ENCODE peak calls at places on chromosome 22, in eight cellular contexts. A, X, Y, R, N, W, J and O are unnamed samples.

GRCh38 chr22:19177164-19178064 is 1.1 kb downstream of the SLC25A1 start:
- DNase-seq in N (no peak), R (no peak), X (no peak), Y (no peak), W (no peak), J (no peak), A (no peak), O (no peak)

GRCh38 chr22:22820626-22821025 is 67.0 kb upstream of the IGLL5 start:
- DNase-seq in Y (no peak), A (no peak), R (no peak), J (no peak), N (no peak), W (no peak), X (no peak), O (no peak)

GRCh38 chr22:49492756-49493251 is 334.9 kb downstream of the BRD1 start:
- DNase-seq in J (no peak), R (no peak), N (no peak), W (no peak), Y (no peak), A (no peak), X (no peak), O (no peak)

GRCh38 chr22:23233746-23234408 is 53.6 kb downstream of the BCR start:
- DNase-seq in W (peak), X (peak), N (peak), A (peak), J (peak), R (peak), Y (peak), O (no peak)

GRCh38 chr22:24051568-24051967 is 40.5 kb downstream of the CABIN1 start:
- DNase-seq in W (no peak), Y (peak), R (peak), A (no peak), X (no peak), N (peak), J (no peak), O (no peak)

GRCh38 chr22:26515938-26516337 is 3.7 kb upstream of the TFIP11 start:
- DNase-seq in R (no peak), J (no peak), A (no peak), N (no peak), X (no peak), Y (no peak), W (no peak), O (no peak)

GRCh38 chr22:23163665-23164064 is 16.6 kb upstream of the BCR start:
- DNase-seq in A (no peak), R (no peak), J (no peak), W (no peak), N (no peak), Y (peak), X (no peak), O (peak)

GRCh38 chr22:26502688-26503561 is 9.3 kb downstream of the TFIP11 start:
- DNase-seq in N (peak), Y (peak), J (peak), W (peak), A (peak), R (peak), X (peak), O (no peak)

GRCh38 chr22:43128928-43129424 is 14.2 kb downstream of the MCAT start:
- DNase-seq in R (no peak), A (no peak), X (no peak), W (no peak), J (no peak), Y (no peak), N (no peak), O (no peak)

GRCh38 chr22:31212783-31213626 is 907 bp downstream of the LIMK2 start:
- DNase-seq in J (no peak), A (no peak), R (no peak), Y (no peak), W (peak), X (no peak), N (no peak), O (no peak)

GRCh38 chr22:38758276-38758945 is 2.6 kb upstream of the SUN2 start:
- DNase-seq in A (peak), R (no peak), W (no peak), Y (no peak), J (no peak), N (no peak), X (no peak), O (no peak)

GRCh38 chr22:26364066-26365015 is 64.7 kb upstream of the ASPHD2 start:
- DNase-seq in R (peak), N (peak), X (peak), Y (peak), J (peak), A (peak), W (peak), O (peak)